ENCODE peak calls at places on chromosomes 5 and 9, in nine cellular contexts. D is fibroblast of lung, K is breast epithelium, A is lung, C is heart right ventricle, R is osteoblast, S is GM12878, Z is PC-9, P is gastrocnemius medialis. E is an unnamed sample.

GRCh38 chr9:12666813-12667212 is 26.4 kb upstream of the TYRP1 start:
- DNase-seq in R (no peak), A (no peak), C (no peak), D (no peak), K (no peak), P (no peak), Z (no peak), S (no peak), E (no peak)

GRCh38 chr5:2261002-2261703 is 378.4 kb upstream of the IRX4 start:
- DNase-seq in C (no peak), R (no peak), D (no peak), Z (no peak), A (no peak), S (no peak), P (no peak), K (no peak), E (no peak)

GRCh38 chr5:56637321-56637920 is 177.9 kb upstream of the MAP3K1 start:
- DNase-seq in A (no peak), C (no peak), K (no peak), R (peak; percentile 63), P (no peak), D (no peak), Z (no peak), S (no peak), E (no peak)

GRCh38 chr5:150399158-150400019 is 13.3 kb downstream of the CD74 start:
- DNase-seq in P (no peak), S (no peak), D (no peak), C (no peak), A (no peak), Z (no peak), R (peak; percentile 71), K (no peak), E (no peak)

GRCh38 chr9:136354592-136355085 is 8.9 kb downstream of the DNLZ start:
- DNase-seq in A (no peak), D (peak; percentile 62), R (peak; percentile 98), P (no peak), C (peak; percentile 78), K (no peak), S (no peak), Z (peak; percentile 69), E (no peak)

GRCh38 chr9:5988265-5988664 is 27.2 kb downstream of the RANBP6 start:
- DNase-seq in Z (no peak), P (no peak), R (no peak), A (no peak), C (no peak), D (no peak), K (no peak), S (no peak), E (no peak)

GRCh38 chr5:83895860-83896259 is 175.2 kb upstream of the HAPLN1 start:
- DNase-seq in S (no peak), D (peak; percentile 15), P (no peak), K (no peak), Z (no peak), A (no peak), R (no peak), C (no peak), E (no peak)

GRCh38 chr5:93304391-93304790 is 276.6 kb downstream of the NR2F1-AS1 start:
- DNase-seq in Z (no peak), K (no peak), C (no peak), A (no peak), D (no peak), S (no peak), P (no peak), R (no peak), E (no peak)

GRCh38 chr5:88438006-88438405 is 169.4 kb upstream of the TMEM161B start:
- DNase-seq in K (no peak), Z (peak; percentile 72), R (no peak), A (no peak), D (no peak), S (no peak), P (no peak), C (no peak), E (no peak)

GRCh38 chr5:114390431-114390830 is 28.6 kb downstream of the KCNN2 start:
- DNase-seq in R (no peak), S (no peak), K (no peak), D (peak; percentile 49), Z (no peak), C (no peak), P (no peak), A (no peak), E (no peak)

GRCh38 chr5:141771031-141771430 is 89.0 kb upstream of the ARAP3 start:
- DNase-seq in D (no peak), R (peak; percentile 85), Z (no peak), C (no peak), K (no peak), A (no peak), P (no peak), S (no peak), E (no peak)

GRCh38 chr5:16894236-16895057 is 41.6 kb downstream of the MYO10 start:
- DNase-seq in S (no peak), P (no peak), Z (peak; percentile 91), C (no peak), K (no peak), R (peak; percentile 78), D (peak; percentile 93), A (no peak), E (no peak)

GRCh38 chr9:91937031-91937430 is 13.0 kb downstream of the ROR2 start:
- DNase-seq in Z (no peak), P (no peak), K (no peak), S (no peak), D (no peak), C (no peak), A (no peak), R (no peak), E (no peak)

GRCh38 chr9:129639034-129639630 is 2.8 kb downstream of the ASB6 start:
- DNase-seq in K (no peak), Z (no peak), C (no peak), D (no peak), P (peak; percentile 10), A (no peak), S (no peak), R (no peak), E (no peak)

GRCh38 chr5:90548069-90548593 is 10.5 kb upstream of the ADGRV1 start:
- DNase-seq in D (no peak), A (peak; percentile 78), R (no peak), C (peak; percentile 8), Z (peak; percentile 52), P (no peak), K (peak; percentile 68), S (no peak), E (no peak)

GRCh38 chr5:112329429-112330090 is 89.5 kb downstream of the EPB41L4A start:
- DNase-seq in S (peak; percentile 38), K (no peak), P (no peak), A (no peak), R (no peak), C (no peak), D (no peak), Z (no peak), E (no peak)

GRCh38 chr5:103475629-103476240 is 86.9 kb downstream of the NUDT12 start:
- DNase-seq in P (no peak), Z (no peak), K (no peak), S (no peak), A (no peak), D (peak; percentile 67), R (peak; percentile 37), C (no peak), E (no peak)

GRCh38 chr9:16257604-16258003 is 612.9 kb downstream of the BNC2 start:
- DNase-seq in D (no peak), S (no peak), P (no peak), A (no peak), Z (no peak), C (no peak), K (no peak), R (peak; percentile 39), E (no peak)
- TF ChIP-seq CTCF in D (peak; percentile 77), S (peak; percentile 38), P (no peak), A (no peak), Z (peak; percentile 48), C (peak; percentile 46), K (no peak), R (peak; percentile 69), E (peak; percentile 30)

GRCh38 chr5:151781201-151781600 is 9.4 kb downstream of the G3BP1 start:
- DNase-seq in R (no peak), A (no peak), K (no peak), S (no peak), C (no peak), D (no peak), P (no peak), Z (no peak), E (no peak)
- H3K4me1 ChIP-seq in R (peaks cover 15% of the 10 kb centered on the region), A (peaks cover 3% of the 10 kb centered on the region), K (no peaks in the 10 kb centered on the region), S (peaks cover 10% of the 10 kb centered on the region), C (no peaks in the 10 kb centered on the region), D (peaks cover 2% of the 10 kb centered on the region), P (peaks cover 73% of the 10 kb centered on the region), Z (peaks cover 24% of the 10 kb centered on the region), E (peaks cover 70% of the 10 kb centered on the region)

DNA sequence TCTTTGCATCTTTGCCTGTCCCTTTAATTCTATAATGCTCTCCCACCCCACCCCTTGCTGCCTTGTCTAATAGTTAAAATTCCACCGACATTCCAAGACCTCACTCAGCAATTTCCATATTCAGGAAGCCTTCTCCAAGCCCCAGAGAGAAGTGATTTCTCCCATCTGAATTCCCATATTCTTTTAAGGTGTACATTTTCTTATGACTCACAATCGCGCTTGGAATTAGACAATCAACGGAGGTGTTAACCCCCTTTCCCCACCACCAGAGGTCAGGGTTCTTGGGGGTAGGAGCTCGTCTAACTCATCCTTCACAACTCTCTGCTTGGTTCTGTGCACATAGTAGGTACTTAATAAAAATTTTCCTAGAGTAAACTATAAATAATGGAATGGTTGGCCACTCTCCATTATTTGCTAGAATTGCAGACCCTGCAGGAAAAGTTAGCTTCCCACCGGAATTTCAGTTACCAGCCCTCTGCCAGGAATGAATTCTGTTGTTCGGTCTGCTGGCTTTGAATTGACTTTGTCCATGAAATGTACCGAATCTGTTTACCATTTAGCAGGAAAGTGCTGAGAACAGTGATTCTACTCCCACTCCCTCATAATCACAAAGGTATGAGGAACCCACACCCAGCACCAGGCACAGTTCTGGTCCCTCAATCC is 5.0 kb downstream of the KCNIP1 start:
- DNase-seq in K (no peak), C (no peak), A (no peak), R (no peak), P (no peak), S (no peak), Z (no peak), D (no peak), E (no peak)
- TF ChIP-seq CTCF in K (no peak), C (no peak), A (no peak), R (no peak), P (no peak), S (no peak), Z (peak; percentile 17), D (no peak), E (no peak)

GRCh38 chr5:39414429-39414828 is 10.4 kb downstream of the DAB2 start:
- DNase-seq in K (no peak), P (no peak), A (no peak), D (peak; percentile 59), R (no peak), S (no peak), C (no peak), Z (no peak), E (no peak)

GRCh38 chr5:39420482-39421145 is 4.2 kb downstream of the DAB2 start:
- DNase-seq in D (peak; percentile 79), P (peak; percentile 61), K (no peak), A (peak; percentile 72), S (no peak), Z (no peak), R (peak; percentile 62), C (peak; percentile 84), E (peak; percentile 76)

GRCh38 chr5:39419830-39420229 is 5.0 kb downstream of the DAB2 start:
- DNase-seq in C (no peak), Z (no peak), R (no peak), A (no peak), S (no peak), K (no peak), P (no peak), D (no peak), E (no peak)

GRCh38 chr5:39415186-39415585 is 9.6 kb downstream of the DAB2 start:
- DNase-seq in C (no peak), S (no peak), A (no peak), D (no peak), P (no peak), R (no peak), K (no peak), Z (no peak), E (no peak)

GRCh38 chr5:39417979-39418378 is 6.8 kb downstream of the DAB2 start:
- DNase-seq in Z (no peak), C (no peak), S (no peak), R (no peak), P (no peak), K (no peak), D (no peak), A (no peak), E (no peak)
- H3K4me1 ChIP-seq in Z (peaks cover 16% of the 10 kb centered on the region), C (no peaks in the 10 kb centered on the region), S (no peaks in the 10 kb centered on the region), R (peaks cover 82% of the 10 kb centered on the region), P (peaks cover 32% of the 10 kb centered on the region), K (peaks cover 3% of the 10 kb centered on the region), D (peaks cover 24% of the 10 kb centered on the region), A (no peaks in the 10 kb centered on the region), E (peaks cover 5% of the 10 kb centered on the region)